ENCODE peak calls at places on chromosome 13, in five cellular contexts. D, K, W, X and U are unnamed samples.

GRCh38 chr13:78657699-78658629 is 991 bp downstream of the OBI1 start:
- DNase-seq in X (no peak), K (no peak), D (no peak), W (no peak), U (no peak)

GRCh38 chr13:97414392-97414791 is 19.6 kb upstream of the RAP2A start:
- DNase-seq in D (no peak), X (no peak), K (no peak), W (no peak), U (no peak)

GRCh38 chr13:23087884-23088283 is 92.9 kb upstream of the SGCG start:
- DNase-seq in D (no peak), X (no peak), W (peak), K (no peak), U (no peak)

GRCh38 chr13:50208826-50209335 is 193.6 kb downstream of the KCNRG start:
- DNase-seq in K (no peak), W (peak), D (no peak), X (peak), U (peak)

GRCh38 chr13:92137519-92137918 is 739.1 kb downstream of the GPC5 start:
- DNase-seq in D (no peak), K (no peak), X (no peak), W (peak), U (peak)

GRCh38 chr13:72507394-72508199 is 219.8 kb downstream of the MZT1 start:
- DNase-seq in K (no peak), W (no peak), D (no peak), X (no peak), U (no peak)

GRCh38 chr13:113584870-113585671 is 518 bp downstream of the TFDP1 start:
- DNase-seq in X (no peak), W (peak), K (no peak), D (no peak), U (no peak)

GRCh38 chr13:41546372-41547252 is 89.3 kb downstream of the RGCC start:
- DNase-seq in D (no peak), W (no peak), K (no peak), X (peak), U (no peak)

GRCh38 chr13:93249259-93249917 is 22.8 kb downstream of the GPC6 start:
- DNase-seq in D (no peak), K (no peak), X (peak), W (no peak), U (no peak)

GRCh38 chr13:85698236-85698635 is 101.0 kb downstream of the SLITRK6 start:
- DNase-seq in W (no peak), K (no peak), X (no peak), D (no peak), U (no peak)

GRCh38 chr13:19587635-19588300 is 26.4 kb upstream of the TPTE2 start:
- DNase-seq in K (peak), W (no peak), D (no peak), X (no peak), U (no peak)

GRCh38 chr13:40576369-40576768 is 90.1 kb downstream of the FOXO1 start:
- DNase-seq in K (no peak), X (no peak), W (no peak), D (no peak), U (no peak)

GRCh38 chr13:113855012-113855921 is 8.6 kb downstream of the GAS6 start:
- DNase-seq in D (no peak), W (no peak), X (no peak), K (no peak), U (no peak)

GRCh38 chr13:53075356-53076041 is 46.9 kb downstream of the OLFM4 start:
- DNase-seq in X (no peak), W (no peak), K (no peak), D (no peak), U (no peak)